ENCODE peak calls at places on chromosomes 1 and 21, in nine cellular contexts. F is putamen; J is CD4-positive, alpha-beta T cell; C is left cardiac atrium; T is stimulated activated CD4-positive, alpha-beta T cell treated with anti-CD3 and anti-CD28 coated beads, TNF-alpha, amount 100 ng/mL, for 1 hour; G is MV-4-11; A is GM04503; N is NCI-H1417; E is substantia nigra. Y is an unnamed sample.

GRCh38 chr21:37710555-37711293 is 205.5 kb downstream of the KCNJ6 start:
- DNase-seq in F (no peak), J (no peak), C (peak), T (no peak), G (no peak), A (no peak), N (peak), E (no peak), Y (peak)

GRCh38 chr21:44090332-44090731 is 16.9 kb upstream of the PWP2 start:
- DNase-seq in F (no peak), J (peak), C (no peak), T (no peak), G (no peak), A (no peak), N (no peak), E (no peak), Y (no peak)

GRCh38 chr1:2110738-2111673 is 60.8 kb downstream of the PRKCZ start:
- DNase-seq in F (no peak), J (no peak), C (peak), T (no peak), G (no peak), A (no peak), N (no peak), E (no peak), Y (no peak)

GRCh38 chr21:14762309-14762708 is 216.2 kb upstream of the SAMSN1 start:
- DNase-seq in F (no peak), J (no peak), C (no peak), T (no peak), G (no peak), A (no peak), N (no peak), E (no peak), Y (no peak)

GRCh38 chr1:39652105-39652504 is 12.7 kb upstream of the HEYL start:
- DNase-seq in F (no peak), J (no peak), C (peak), T (no peak), G (no peak), A (no peak), N (no peak), E (no peak), Y (no peak)

GRCh38 chr1:234433563-234434285 is 45.3 kb downstream of the TARBP1 start:
- DNase-seq in F (no peak), J (no peak), C (no peak), T (no peak), G (no peak), A (peak), N (no peak), E (no peak), Y (no peak)

GRCh38 chr21:45479691-45480675 is 62.3 kb downstream of the SLC19A1 start:
- DNase-seq in F (no peak), J (peak), C (no peak), T (no peak), G (no peak), A (no peak), N (no peak), E (no peak), Y (no peak)

GRCh38 chr1:67347688-67348472 is 40.2 kb downstream of the IL12RB2 start:
- DNase-seq in F (no peak), J (no peak), C (peak), T (no peak), G (peak), A (peak), N (peak), E (no peak), Y (peak)

GRCh38 chr1:3785045-3785444 is 11.3 kb downstream of the LRRC47 start:
- DNase-seq in F (no peak), J (no peak), C (no peak), T (no peak), G (no peak), A (no peak), N (no peak), E (no peak), Y (no peak)

GRCh38 chr1:19210772-19211549 is 895 bp upstream of the UBR4 start:
- DNase-seq in F (no peak), J (no peak), C (no peak), T (no peak), G (no peak), A (no peak), N (peak), E (no peak), Y (no peak)

GRCh38 chr1:6313382-6314265 is 52.7 kb upstream of the GPR153 start:
- DNase-seq in F (no peak), J (no peak), C (no peak), T (no peak), G (no peak), A (no peak), N (no peak), E (no peak), Y (no peak)

GRCh38 chr1:54324750-54325704 is 81.2 kb downstream of the SSBP3 start:
- DNase-seq in F (no peak), J (no peak), C (no peak), T (no peak), G (no peak), A (no peak), N (no peak), E (no peak), Y (no peak)

GRCh38 chr21:14080764-14081096 is 130.0 kb downstream of the LIPI start:
- DNase-seq in F (no peak), J (no peak), C (no peak), T (no peak), G (no peak), A (no peak), N (no peak), E (no peak), Y (no peak)

GRCh38 chr1:168585191-168585590 is 8.8 kb downstream of the XCL1 start:
- DNase-seq in F (peak), J (no peak), C (no peak), T (no peak), G (no peak), A (no peak), N (no peak), E (no peak), Y (no peak)

GRCh38 chr1:225527575-225527974 is 99.7 kb upstream of the LBR start:
- DNase-seq in F (no peak), J (no peak), C (no peak), T (no peak), G (no peak), A (no peak), N (no peak), E (no peak), Y (no peak)

GRCh38 chr1:160261526-160261877 is 847 bp downstream of the DCAF8 start:
- DNase-seq in F (no peak), J (peak), C (no peak), T (peak), G (peak), A (peak), N (peak), E (no peak), Y (peak)

GRCh38 chr1:241611063-241611462 is 29.1 kb downstream of the CHML start:
- DNase-seq in F (peak), J (no peak), C (no peak), T (no peak), G (peak), A (no peak), N (peak), E (no peak), Y (peak)

GRCh38 chr21:44024257-44024656 is 12.1 kb downstream of the TRAPPC10 start:
- DNase-seq in F (no peak), J (no peak), C (no peak), T (no peak), G (no peak), A (no peak), N (no peak), E (no peak), Y (no peak)

GRCh38 chr1:113793878-113794834 is 18.1 kb downstream of the RSBN1 start:
- DNase-seq in F (no peak), J (no peak), C (no peak), T (no peak), G (no peak), A (no peak), N (no peak), E (no peak), Y (no peak)

GRCh38 chr1:230072296-230072695 is 5.3 kb downstream of the GALNT2 start:
- DNase-seq in F (no peak), J (no peak), C (no peak), T (no peak), G (no peak), A (no peak), N (no peak), E (no peak), Y (no peak)

GRCh38 chr1:8910914-8911313 is 32.4 kb upstream of the ENO1 start:
- DNase-seq in F (no peak), J (no peak), C (no peak), T (no peak), G (no peak), A (no peak), N (peak), E (no peak), Y (no peak)

GRCh38 chr21:15379776-15380175 is 315.0 kb upstream of the NRIP1 start:
- DNase-seq in F (no peak), J (no peak), C (no peak), T (no peak), G (no peak), A (no peak), N (no peak), E (no peak), Y (no peak)

GRCh38 chr1:155125511-155125945 is 2.1 kb upstream of the EFNA1 start:
- DNase-seq in F (no peak), J (no peak), C (no peak), T (no peak), G (no peak), A (no peak), N (no peak), E (no peak), Y (no peak)

GRCh38 chr1:237903961-237904360 is 13.2 kb upstream of the ZP4 start:
- DNase-seq in F (no peak), J (no peak), C (no peak), T (no peak), G (no peak), A (no peak), N (no peak), E (no peak), Y (no peak)

GRCh38 chr1:13813398-13814012 is 113.5 kb downstream of the PRDM2 start:
- DNase-seq in F (no peak), J (peak), C (no peak), T (no peak), G (no peak), A (no peak), N (no peak), E (no peak), Y (no peak)

GRCh38 chr21:16156841-16157240 is 427.1 kb downstream of the USP25 start:
- DNase-seq in F (no peak), J (no peak), C (no peak), T (no peak), G (no peak), A (no peak), N (no peak), E (no peak), Y (no peak)